ENCODE peak calls at places on chromosomes 11 and 22, in ten cellular contexts. V is epithelial cell of esophagus; W is A172; E is T-helper 2 cell; D is A549; N is cardiac fibroblast; M is naive thymus-derived CD8-positive, alpha-beta T cell; L is activated CD8-positive, alpha-beta memory T cell treated with anti-CD3 and anti-CD28 coated beads for 48 hours; Z is left ventricle myocardium inferior; P is amniotic stem cell. O is an unnamed sample.

GRCh38 chr11:128814856-128815705 is 52.0 kb downstream of the KCNJ1 start:
- DNase-seq in V (peak), W (no peak), E (no peak), D (no peak), N (peak), M (no peak), L (no peak), Z (peak), P (peak), O (peak)

GRCh38 chr22:20508815-20509271 is 1.4 kb downstream of the MED15 start:
- DNase-seq in V (peak), W (no peak), E (no peak), D (no peak), N (no peak), M (no peak), L (no peak), Z (no peak), P (no peak), O (no peak)

GRCh38 chr11:105790841-105791240 is 181.0 kb downstream of the GRIA4 start:
- DNase-seq in V (no peak), W (no peak), E (no peak), D (no peak), N (no peak), M (no peak), L (no peak), Z (no peak), P (no peak), O (no peak)

GRCh38 chr11:8631395-8632110 is 37.5 kb upstream of the STK33 start:
- DNase-seq in V (peak), W (peak), E (no peak), D (no peak), N (peak), M (no peak), L (no peak), Z (no peak), P (peak), O (peak)

GRCh38 chr11:33542921-33543320 is 157.7 kb downstream of the C11orf91 start:
- DNase-seq in V (peak), W (peak), E (no peak), D (peak), N (peak), M (peak), L (no peak), Z (peak), P (no peak), O (peak)

GRCh38 chr11:87659807-87660206 is 515.4 kb downstream of the RAB38 start:
- DNase-seq in V (no peak), W (no peak), E (no peak), D (no peak), N (no peak), M (no peak), L (no peak), Z (no peak), P (no peak), O (peak)

GRCh38 chr11:94519478-94520084 is 7.3 kb downstream of the C11orf97 start:
- DNase-seq in V (peak), W (no peak), E (no peak), D (peak), N (peak), M (peak), L (no peak), Z (no peak), P (peak), O (no peak)

GRCh38 chr11:64743591-64744543 is at the start of gene RASGRP2:
- DNase-seq in V (peak), W (no peak), E (peak), D (peak), N (peak), M (peak), L (peak), Z (peak), P (no peak), O (no peak)

GRCh38 chr11:28674432-28675076 is 566.4 kb downstream of the METTL15 start:
- DNase-seq in V (peak), W (peak), E (no peak), D (no peak), N (peak), M (no peak), L (no peak), Z (no peak), P (no peak), O (no peak)

GRCh38 chr11:78370406-78371172 is 47.0 kb downstream of the GAB2 start:
- DNase-seq in V (no peak), W (no peak), E (no peak), D (no peak), N (peak), M (no peak), L (no peak), Z (no peak), P (no peak), O (no peak)

GRCh38 chr11:122869622-122870021 is 12.9 kb upstream of the JHY start:
- DNase-seq in V (peak), W (no peak), E (no peak), D (no peak), N (no peak), M (no peak), L (no peak), Z (no peak), P (no peak), O (no peak)

GRCh38 chr11:75245356-75246005 is 4.9 kb downstream of the TPBGL start:
- DNase-seq in V (no peak), W (no peak), E (no peak), D (no peak), N (no peak), M (no peak), L (no peak), Z (no peak), P (no peak), O (no peak)

GRCh38 chr11:102421262-102421661 is 31.3 kb downstream of the TMEM123 start:
- DNase-seq in V (no peak), W (no peak), E (no peak), D (no peak), N (no peak), M (peak), L (no peak), Z (no peak), P (no peak), O (no peak)

GRCh38 chr11:122706261-122706660 is 50.7 kb downstream of the UBASH3B start:
- DNase-seq in V (no peak), W (no peak), E (no peak), D (no peak), N (peak), M (no peak), L (no peak), Z (no peak), P (no peak), O (peak)

GRCh38 chr22:44247923-44248892 is 64.5 kb downstream of the SHISAL1 start:
- DNase-seq in V (no peak), W (no peak), E (no peak), D (no peak), N (no peak), M (no peak), L (no peak), Z (no peak), P (no peak), O (no peak)

GRCh38 chr11:129249923-129250322 is 57.8 kb upstream of the ARHGAP32 start:
- DNase-seq in V (no peak), W (no peak), E (no peak), D (no peak), N (no peak), M (no peak), L (no peak), Z (no peak), P (no peak), O (peak)

GRCh38 chr11:131987703-131988102 is 617.3 kb downstream of the NTM start:
- DNase-seq in V (peak), W (no peak), E (no peak), D (no peak), N (no peak), M (no peak), L (no peak), Z (no peak), P (no peak), O (no peak)

GRCh38 chr11:58829736-58830135 is 14.8 kb downstream of the GLYATL2 start:
- DNase-seq in V (peak), W (no peak), E (no peak), D (no peak), N (no peak), M (no peak), L (no peak), Z (no peak), P (peak), O (peak)

GRCh38 chr22:46187862-46188261 is 37.5 kb downstream of the PPARA start:
- DNase-seq in V (no peak), W (peak), E (no peak), D (no peak), N (no peak), M (no peak), L (no peak), Z (no peak), P (no peak), O (peak)

GRCh38 chr22:19357270-19358105 is 66.0 kb upstream of the CLTCL1 start:
- DNase-seq in V (no peak), W (no peak), E (no peak), D (no peak), N (no peak), M (no peak), L (no peak), Z (no peak), P (no peak), O (no peak)

GRCh38 chr22:16949561-16949960 is 58.5 kb downstream of the GAB4 start:
- DNase-seq in V (no peak), W (peak), E (no peak), D (no peak), N (no peak), M (no peak), L (no peak), Z (no peak), P (no peak), O (peak)

GRCh38 chr22:46484861-46485595 is 52.4 kb downstream of the CELSR1 start:
- DNase-seq in V (no peak), W (no peak), E (no peak), D (peak), N (no peak), M (no peak), L (no peak), Z (no peak), P (peak), O (no peak)

GRCh38 chr11:17581036-17581731 is 34.1 kb downstream of the OTOG start:
- DNase-seq in V (no peak), W (no peak), E (no peak), D (no peak), N (no peak), M (no peak), L (no peak), Z (no peak), P (no peak), O (no peak)

GRCh38 chr22:47250995-47251765 is 488.7 kb downstream of the TBC1D22A start:
- DNase-seq in V (no peak), W (no peak), E (no peak), D (no peak), N (no peak), M (no peak), L (no peak), Z (no peak), P (no peak), O (no peak)

GRCh38 chr22:43642319-43642718 is 169.8 kb downstream of the EFCAB6 start:
- DNase-seq in V (no peak), W (no peak), E (no peak), D (no peak), N (no peak), M (no peak), L (no peak), Z (no peak), P (no peak), O (no peak)

GRCh38 chr11:9446230-9446629 is 14.6 kb upstream of the ZNF143 start:
- DNase-seq in V (no peak), W (no peak), E (no peak), D (no peak), N (no peak), M (no peak), L (no peak), Z (no peak), P (no peak), O (no peak)

GRCh38 chr11:131999084-131999483 is 628.7 kb downstream of the NTM start:
- DNase-seq in V (peak), W (no peak), E (no peak), D (no peak), N (peak), M (no peak), L (no peak), Z (no peak), P (no peak), O (no peak)

GRCh38 chr11:66315921-66316811 is 678 bp downstream of the CD248 start:
- DNase-seq in V (no peak), W (no peak), E (no peak), D (no peak), N (no peak), M (peak), L (no peak), Z (no peak), P (no peak), O (no peak)

GRCh38 chr22:22487869-22488597 is 20.5 kb downstream of the ZNF280B start:
- DNase-seq in V (no peak), W (no peak), E (no peak), D (no peak), N (no peak), M (no peak), L (no peak), Z (no peak), P (no peak), O (no peak)

GRCh38 chr22:49826603-49827306 is 918 bp downstream of the BRD1 start:
- DNase-seq in V (peak), W (no peak), E (no peak), D (no peak), N (peak), M (peak), L (no peak), Z (peak), P (no peak), O (no peak)

GRCh38 chr11:77126861-77127673 is 979 bp upstream of the MYO7A start:
- DNase-seq in V (peak), W (no peak), E (peak), D (peak), N (peak), M (peak), L (peak), Z (peak), P (no peak), O (peak)

GRCh38 chr11:34075178-34075820 is 23.8 kb downstream of the CAPRIN1 start:
- DNase-seq in V (peak), W (peak), E (no peak), D (no peak), N (peak), M (no peak), L (no peak), Z (no peak), P (no peak), O (peak)

GRCh38 chr11:27217948-27218410 is 145.0 kb downstream of the CCDC34 start:
- DNase-seq in V (peak), W (peak), E (no peak), D (no peak), N (peak), M (no peak), L (no peak), Z (no peak), P (no peak), O (peak)

GRCh38 chr11:47442514-47442913 is 6.4 kb downstream of the RAPSN start:
- DNase-seq in V (no peak), W (no peak), E (no peak), D (no peak), N (no peak), M (no peak), L (no peak), Z (peak), P (no peak), O (no peak)

GRCh38 chr11:24406980-24407379 is 89.9 kb upstream of the LUZP2 start:
- DNase-seq in V (no peak), W (no peak), E (no peak), D (no peak), N (no peak), M (no peak), L (no peak), Z (no peak), P (no peak), O (no peak)

GRCh38 chr11:75346912-75347647 is 4.4 kb downstream of the ARRB1 start:
- DNase-seq in V (no peak), W (no peak), E (no peak), D (no peak), N (peak), M (no peak), L (no peak), Z (peak), P (no peak), O (peak)